ENCODE peak calls at places on chromosomes 5 and 9, in ten cellular contexts. One of them, this sample, is unnamed.

GRCh38 chr5:169173372-169173771 is 127.6 kb downstream of the SLIT3 start:
- DNase-seq in T-helper 1 cell: no peak
- DNase-seq in M059J: no peak
- DNase-seq in nephron progenitor cell: no peak
- DNase-seq in HFF-Myc: no peak
- DNase-seq in activated effector memory CD4-positive, alpha-beta T cell treated with Interleukin-2 at 50 U/mL for 16 hours: no peak
- DNase-seq in HL-60: no peak
- DNase-seq in A673: no peak
- DNase-seq in HepG2: no peak
- DNase-seq in sigmoid colon: no peak
- DNase-seq in this sample: no peak

GRCh38 chr5:168892618-168893017 is 313.4 kb upstream of the PANK3 start:
- DNase-seq in T-helper 1 cell: no peak
- DNase-seq in M059J: no peak
- DNase-seq in nephron progenitor cell: no peak
- DNase-seq in HFF-Myc: no peak
- DNase-seq in activated effector memory CD4-positive, alpha-beta T cell treated with Interleukin-2 at 50 U/mL for 16 hours: no peak
- DNase-seq in HL-60: no peak
- DNase-seq in A673: no peak
- DNase-seq in HepG2: no peak
- DNase-seq in sigmoid colon: no peak
- DNase-seq in this sample: no peak

GRCh38 chr9:122468735-122469134 is 9.0 kb downstream of the OR1J1 start:
- DNase-seq in T-helper 1 cell: no peak
- DNase-seq in M059J: no peak
- DNase-seq in nephron progenitor cell: no peak
- DNase-seq in HFF-Myc: no peak
- DNase-seq in activated effector memory CD4-positive, alpha-beta T cell treated with Interleukin-2 at 50 U/mL for 16 hours: no peak
- DNase-seq in HL-60: no peak
- DNase-seq in A673: no peak
- DNase-seq in HepG2: no peak
- DNase-seq in sigmoid colon: no peak
- DNase-seq in this sample: no peak

GRCh38 chr5:154755361-154756202 is at the start of gene LARP1:
- DNase-seq in T-helper 1 cell: peak
- DNase-seq in M059J: peak
- DNase-seq in nephron progenitor cell: peak
- DNase-seq in HFF-Myc: no peak
- DNase-seq in activated effector memory CD4-positive, alpha-beta T cell treated with Interleukin-2 at 50 U/mL for 16 hours: no peak
- DNase-seq in HL-60: no peak
- DNase-seq in A673: no peak
- DNase-seq in HepG2: no peak
- DNase-seq in sigmoid colon: peak
- DNase-seq in this sample: peak

GRCh38 chr9:134206317-134207300 is 42.2 kb upstream of the RNU6ATAC start:
- DNase-seq in T-helper 1 cell: no peak
- DNase-seq in M059J: no peak
- DNase-seq in nephron progenitor cell: no peak
- DNase-seq in HFF-Myc: no peak
- DNase-seq in activated effector memory CD4-positive, alpha-beta T cell treated with Interleukin-2 at 50 U/mL for 16 hours: no peak
- DNase-seq in HL-60: no peak
- DNase-seq in A673: no peak
- DNase-seq in HepG2: no peak
- DNase-seq in sigmoid colon: peak
- DNase-seq in this sample: no peak

GRCh38 chr9:89455356-89455824 is 42.5 kb downstream of the SEMA4D start:
- DNase-seq in T-helper 1 cell: no peak
- DNase-seq in M059J: no peak
- DNase-seq in nephron progenitor cell: no peak
- DNase-seq in HFF-Myc: no peak
- DNase-seq in activated effector memory CD4-positive, alpha-beta T cell treated with Interleukin-2 at 50 U/mL for 16 hours: peak
- DNase-seq in HL-60: no peak
- DNase-seq in A673: no peak
- DNase-seq in HepG2: no peak
- DNase-seq in sigmoid colon: no peak
- DNase-seq in this sample: no peak

GRCh38 chr9:89420397-89420796 is 77.5 kb downstream of the SEMA4D start:
- DNase-seq in T-helper 1 cell: no peak
- DNase-seq in M059J: no peak
- DNase-seq in nephron progenitor cell: no peak
- DNase-seq in HFF-Myc: no peak
- DNase-seq in activated effector memory CD4-positive, alpha-beta T cell treated with Interleukin-2 at 50 U/mL for 16 hours: no peak
- DNase-seq in HL-60: no peak
- DNase-seq in A673: no peak
- DNase-seq in HepG2: no peak
- DNase-seq in sigmoid colon: no peak
- DNase-seq in this sample: no peak

GRCh38 chr5:115363879-115364278 is 67.4 kb upstream of the CCDC112 start:
- DNase-seq in T-helper 1 cell: no peak
- DNase-seq in M059J: no peak
- DNase-seq in nephron progenitor cell: no peak
- DNase-seq in HFF-Myc: no peak
- DNase-seq in activated effector memory CD4-positive, alpha-beta T cell treated with Interleukin-2 at 50 U/mL for 16 hours: no peak
- DNase-seq in HL-60: no peak
- DNase-seq in A673: no peak
- DNase-seq in HepG2: no peak
- DNase-seq in sigmoid colon: no peak
- DNase-seq in this sample: no peak

GRCh38 chr9:19102181-19102630 is 498 bp downstream of the HAUS6 start:
- DNase-seq in T-helper 1 cell: no peak
- DNase-seq in M059J: peak
- DNase-seq in nephron progenitor cell: peak
- DNase-seq in HFF-Myc: no peak
- DNase-seq in activated effector memory CD4-positive, alpha-beta T cell treated with Interleukin-2 at 50 U/mL for 16 hours: peak
- DNase-seq in HL-60: peak
- DNase-seq in A673: peak
- DNase-seq in HepG2: peak
- DNase-seq in sigmoid colon: peak
- DNase-seq in this sample: peak

GRCh38 chr9:3292311-3292710 is 233.5 kb downstream of the RFX3 start:
- DNase-seq in T-helper 1 cell: no peak
- DNase-seq in M059J: no peak
- DNase-seq in nephron progenitor cell: no peak
- DNase-seq in HFF-Myc: no peak
- DNase-seq in activated effector memory CD4-positive, alpha-beta T cell treated with Interleukin-2 at 50 U/mL for 16 hours: no peak
- DNase-seq in HL-60: no peak
- DNase-seq in A673: no peak
- DNase-seq in HepG2: no peak
- DNase-seq in sigmoid colon: no peak
- DNase-seq in this sample: no peak

GRCh38 chr9:133844876-133845658 is 106.9 kb upstream of the SARDH start:
- DNase-seq in T-helper 1 cell: no peak
- DNase-seq in M059J: no peak
- DNase-seq in nephron progenitor cell: no peak
- DNase-seq in HFF-Myc: no peak
- DNase-seq in activated effector memory CD4-positive, alpha-beta T cell treated with Interleukin-2 at 50 U/mL for 16 hours: no peak
- DNase-seq in HL-60: no peak
- DNase-seq in A673: no peak
- DNase-seq in HepG2: no peak
- DNase-seq in sigmoid colon: peak
- DNase-seq in this sample: no peak

GRCh38 chr9:94937214-94937903 is 210.9 kb downstream of the AOPEP start:
- DNase-seq in T-helper 1 cell: no peak
- DNase-seq in M059J: peak
- DNase-seq in nephron progenitor cell: no peak
- DNase-seq in HFF-Myc: peak
- DNase-seq in activated effector memory CD4-positive, alpha-beta T cell treated with Interleukin-2 at 50 U/mL for 16 hours: no peak
- DNase-seq in HL-60: no peak
- DNase-seq in A673: peak
- DNase-seq in HepG2: no peak
- DNase-seq in sigmoid colon: no peak
- DNase-seq in this sample: no peak

GRCh38 chr9:18437315-18438200 is 36.4 kb upstream of the ADAMTSL1 start:
- DNase-seq in T-helper 1 cell: no peak
- DNase-seq in M059J: peak
- DNase-seq in nephron progenitor cell: peak
- DNase-seq in HFF-Myc: no peak
- DNase-seq in activated effector memory CD4-positive, alpha-beta T cell treated with Interleukin-2 at 50 U/mL for 16 hours: no peak
- DNase-seq in HL-60: no peak
- DNase-seq in A673: no peak
- DNase-seq in HepG2: peak
- DNase-seq in sigmoid colon: peak
- DNase-seq in this sample: no peak

GRCh38 chr9:15509931-15510788 is 610 bp downstream of the PSIP1 start:
- DNase-seq in T-helper 1 cell: peak
- DNase-seq in M059J: no peak
- DNase-seq in nephron progenitor cell: no peak
- DNase-seq in HFF-Myc: no peak
- DNase-seq in activated effector memory CD4-positive, alpha-beta T cell treated with Interleukin-2 at 50 U/mL for 16 hours: peak
- DNase-seq in HL-60: peak
- DNase-seq in A673: peak
- DNase-seq in HepG2: peak
- DNase-seq in sigmoid colon: peak
- DNase-seq in this sample: peak

GRCh38 chr9:124285903-124286291 is 28.1 kb downstream of the NEK6 start:
- DNase-seq in T-helper 1 cell: no peak
- DNase-seq in M059J: peak
- DNase-seq in nephron progenitor cell: no peak
- DNase-seq in HFF-Myc: peak
- DNase-seq in activated effector memory CD4-positive, alpha-beta T cell treated with Interleukin-2 at 50 U/mL for 16 hours: peak
- DNase-seq in HL-60: peak
- DNase-seq in A673: no peak
- DNase-seq in HepG2: no peak
- DNase-seq in sigmoid colon: peak
- DNase-seq in this sample: peak

GRCh38 chr9:97484134-97484533 is 17.3 kb upstream of the TMOD1 start:
- DNase-seq in T-helper 1 cell: no peak
- DNase-seq in M059J: no peak
- DNase-seq in nephron progenitor cell: no peak
- DNase-seq in HFF-Myc: no peak
- DNase-seq in activated effector memory CD4-positive, alpha-beta T cell treated with Interleukin-2 at 50 U/mL for 16 hours: no peak
- DNase-seq in HL-60: no peak
- DNase-seq in A673: no peak
- DNase-seq in HepG2: no peak
- DNase-seq in sigmoid colon: no peak
- DNase-seq in this sample: no peak

GRCh38 chr5:41519801-41520200 is 9.4 kb upstream of the PLCXD3 start:
- DNase-seq in T-helper 1 cell: no peak
- DNase-seq in M059J: peak
- DNase-seq in nephron progenitor cell: no peak
- DNase-seq in HFF-Myc: no peak
- DNase-seq in activated effector memory CD4-positive, alpha-beta T cell treated with Interleukin-2 at 50 U/mL for 16 hours: no peak
- DNase-seq in HL-60: no peak
- DNase-seq in A673: no peak
- DNase-seq in HepG2: no peak
- DNase-seq in sigmoid colon: no peak
- DNase-seq in this sample: no peak

GRCh38 chr9:4666042-4666699 is at the start of gene SPATA6L:
- DNase-seq in T-helper 1 cell: peak
- DNase-seq in M059J: peak
- DNase-seq in nephron progenitor cell: peak
- DNase-seq in HFF-Myc: no peak
- DNase-seq in activated effector memory CD4-positive, alpha-beta T cell treated with Interleukin-2 at 50 U/mL for 16 hours: peak
- DNase-seq in HL-60: peak
- DNase-seq in A673: peak
- DNase-seq in HepG2: peak
- DNase-seq in sigmoid colon: peak
- DNase-seq in this sample: peak

GRCh38 chr5:169183581-169183980 is 117.4 kb downstream of the SLIT3 start:
- DNase-seq in T-helper 1 cell: no peak
- DNase-seq in M059J: no peak
- DNase-seq in nephron progenitor cell: no peak
- DNase-seq in HFF-Myc: peak
- DNase-seq in activated effector memory CD4-positive, alpha-beta T cell treated with Interleukin-2 at 50 U/mL for 16 hours: no peak
- DNase-seq in HL-60: no peak
- DNase-seq in A673: no peak
- DNase-seq in HepG2: no peak
- DNase-seq in sigmoid colon: no peak
- DNase-seq in this sample: no peak

GRCh38 chr5:12669326-12669725 is 765.1 kb upstream of the CTNND2 start:
- DNase-seq in T-helper 1 cell: no peak
- DNase-seq in M059J: no peak
- DNase-seq in nephron progenitor cell: no peak
- DNase-seq in HFF-Myc: no peak
- DNase-seq in activated effector memory CD4-positive, alpha-beta T cell treated with Interleukin-2 at 50 U/mL for 16 hours: no peak
- DNase-seq in HL-60: no peak
- DNase-seq in A673: no peak
- DNase-seq in HepG2: no peak
- DNase-seq in sigmoid colon: no peak
- DNase-seq in this sample: no peak

GRCh38 chr9:111961011-111961410 is 64.4 kb downstream of the UGCG start:
- DNase-seq in T-helper 1 cell: no peak
- DNase-seq in M059J: peak
- DNase-seq in nephron progenitor cell: no peak
- DNase-seq in HFF-Myc: no peak
- DNase-seq in activated effector memory CD4-positive, alpha-beta T cell treated with Interleukin-2 at 50 U/mL for 16 hours: no peak
- DNase-seq in HL-60: no peak
- DNase-seq in A673: no peak
- DNase-seq in HepG2: no peak
- DNase-seq in sigmoid colon: no peak
- DNase-seq in this sample: no peak

GRCh38 chr9:28810375-28811075 is 1237.2 kb upstream of the C9orf72 start:
- DNase-seq in T-helper 1 cell: no peak
- DNase-seq in M059J: peak
- DNase-seq in nephron progenitor cell: no peak
- DNase-seq in HFF-Myc: no peak
- DNase-seq in activated effector memory CD4-positive, alpha-beta T cell treated with Interleukin-2 at 50 U/mL for 16 hours: no peak
- DNase-seq in HL-60: no peak
- DNase-seq in A673: peak
- DNase-seq in HepG2: no peak
- DNase-seq in sigmoid colon: no peak
- DNase-seq in this sample: no peak

GRCh38 chr5:138985683-138986082 is 110.5 kb upstream of the LRRTM2 start:
- DNase-seq in T-helper 1 cell: no peak
- DNase-seq in M059J: no peak
- DNase-seq in nephron progenitor cell: no peak
- DNase-seq in HFF-Myc: no peak
- DNase-seq in activated effector memory CD4-positive, alpha-beta T cell treated with Interleukin-2 at 50 U/mL for 16 hours: no peak
- DNase-seq in HL-60: no peak
- DNase-seq in A673: no peak
- DNase-seq in HepG2: no peak
- DNase-seq in sigmoid colon: no peak
- DNase-seq in this sample: no peak

GRCh38 chr5:181203093-181203711 is 1.8 kb downstream of the TRIM7 start:
- DNase-seq in T-helper 1 cell: no peak
- DNase-seq in M059J: no peak
- DNase-seq in nephron progenitor cell: no peak
- DNase-seq in HFF-Myc: no peak
- DNase-seq in activated effector memory CD4-positive, alpha-beta T cell treated with Interleukin-2 at 50 U/mL for 16 hours: no peak
- DNase-seq in HL-60: peak
- DNase-seq in A673: no peak
- DNase-seq in HepG2: no peak
- DNase-seq in sigmoid colon: no peak
- DNase-seq in this sample: no peak

GRCh38 chr9:123640792-123641222 is 284.8 kb downstream of the CRB2 start:
- DNase-seq in T-helper 1 cell: no peak
- DNase-seq in M059J: no peak
- DNase-seq in nephron progenitor cell: no peak
- DNase-seq in HFF-Myc: no peak
- DNase-seq in activated effector memory CD4-positive, alpha-beta T cell treated with Interleukin-2 at 50 U/mL for 16 hours: no peak
- DNase-seq in HL-60: no peak
- DNase-seq in A673: no peak
- DNase-seq in HepG2: no peak
- DNase-seq in sigmoid colon: no peak
- DNase-seq in this sample: peak

GRCh38 chr9:71681708-71682268 is 86.5 kb downstream of the CEMIP2 start:
- DNase-seq in T-helper 1 cell: no peak
- DNase-seq in M059J: peak
- DNase-seq in nephron progenitor cell: peak
- DNase-seq in HFF-Myc: no peak
- DNase-seq in activated effector memory CD4-positive, alpha-beta T cell treated with Interleukin-2 at 50 U/mL for 16 hours: no peak
- DNase-seq in HL-60: no peak
- DNase-seq in A673: peak
- DNase-seq in HepG2: no peak
- DNase-seq in sigmoid colon: no peak
- DNase-seq in this sample: no peak

GRCh38 chr9:69121155-69122085 is 52.7 kb upstream of the TJP2 start:
- DNase-seq in T-helper 1 cell: no peak
- DNase-seq in M059J: peak
- DNase-seq in nephron progenitor cell: peak
- DNase-seq in HFF-Myc: no peak
- DNase-seq in activated effector memory CD4-positive, alpha-beta T cell treated with Interleukin-2 at 50 U/mL for 16 hours: peak
- DNase-seq in HL-60: peak
- DNase-seq in A673: peak
- DNase-seq in HepG2: peak
- DNase-seq in sigmoid colon: no peak
- DNase-seq in this sample: peak

GRCh38 chr5:133968057-133968993 is at the start of gene C5orf15:
- DNase-seq in T-helper 1 cell: peak
- DNase-seq in M059J: peak
- DNase-seq in nephron progenitor cell: peak
- DNase-seq in HFF-Myc: peak
- DNase-seq in activated effector memory CD4-positive, alpha-beta T cell treated with Interleukin-2 at 50 U/mL for 16 hours: peak
- DNase-seq in HL-60: peak
- DNase-seq in A673: peak
- DNase-seq in HepG2: peak
- DNase-seq in sigmoid colon: peak
- DNase-seq in this sample: peak